ENCODE peak calls at places on chromosomes 3 and 15, in five cellular contexts. V is RWPE1, J is A549, D is WERI-Rb-1, H is glutamatergic neuron. B is an unnamed sample.

GRCh38 chr15:76682833-76683232 is 222.3 kb downstream of the SCAPER start:
- DNase-seq in J (no peak), D (no peak), V (no peak), H (no peak), B (no peak)

GRCh38 chr3:144294659-144295538 is 323.3 kb downstream of the DIPK2A start:
- DNase-seq in V (no peak), J (no peak), D (no peak), H (no peak), B (no peak)

GRCh38 chr3:165404357-165405042 is 208.3 kb upstream of the SLITRK3 start:
- DNase-seq in D (no peak), H (no peak), V (no peak), J (peak; percentile 10), B (no peak)

GRCh38 chr3:117479095-117479494 is 769.5 kb downstream of the TUSC7 start:
- DNase-seq in V (no peak), J (no peak), H (no peak), D (no peak), B (no peak)

GRCh38 chr3:134652886-134653630 is 2.2 kb upstream of the KY start:
- DNase-seq in J (no peak), D (no peak), H (no peak), V (no peak), B (no peak)

GRCh38 chr3:13217736-13218540 is 144.7 kb upstream of the IQSEC1 start:
- DNase-seq in J (peak; percentile 66), H (no peak), D (no peak), V (peak; percentile 81), B (no peak)

GRCh38 chr15:58154769-58155168 is 16.6 kb downstream of the AQP9 start:
- DNase-seq in V (no peak), D (no peak), H (no peak), J (no peak), B (no peak)

GRCh38 chr3:194051554-194052175 is 84.3 kb upstream of the HES1 start:
- DNase-seq in D (no peak), H (no peak), J (no peak), V (no peak), B (no peak)

GRCh38 chr15:78225783-78226541 is 8.4 kb downstream of the ACSBG1 start:
- DNase-seq in H (no peak), D (no peak), J (no peak), V (no peak), B (no peak)

GRCh38 chr3:181615666-181616065 is 96.1 kb upstream of the SOX2 start:
- DNase-seq in H (no peak), J (no peak), V (no peak), D (no peak), B (no peak)

DNA sequence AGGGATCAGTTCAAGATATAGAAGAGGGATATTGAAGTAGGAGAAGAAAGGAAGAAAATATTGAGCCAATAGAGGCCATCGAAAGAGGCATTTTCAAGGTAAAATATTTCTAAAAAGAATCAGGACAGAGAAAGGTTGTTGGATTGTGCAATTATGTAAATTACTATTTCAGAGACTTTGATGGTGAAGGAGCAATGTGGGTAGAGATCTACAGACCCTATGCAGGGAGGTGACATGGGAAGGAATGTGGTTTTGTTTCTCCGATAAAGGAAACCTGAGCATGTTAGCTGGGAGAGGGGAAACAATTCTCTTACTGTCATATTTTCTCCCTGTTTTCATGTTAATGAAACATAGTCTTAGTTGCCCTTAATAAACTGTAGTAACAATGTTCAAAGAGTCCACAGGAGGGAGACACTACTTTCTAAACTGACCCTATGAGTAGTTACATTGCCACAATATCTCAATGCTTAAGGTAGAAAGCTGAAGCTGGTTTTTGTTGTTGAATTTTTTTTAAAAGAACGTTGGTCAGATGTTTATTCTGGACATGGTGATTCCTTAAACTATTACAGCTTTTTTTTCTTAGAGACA is 133.3 kb downstream of the GRM7 start:
- DNase-seq in H (no peak), D (no peak), J (peak; percentile 3), V (no peak), B (no peak)
- TF ChIP-seq CTCF in H (peak; percentile 38), D (peak; percentile 20), J (no peak), V (no peak), B (peak; percentile 14)

GRCh38 chr3:170220871-170221270 is 1.4 kb upstream of the PRKCI start:
- DNase-seq in V (no peak), H (no peak), J (no peak), D (no peak), B (no peak)
- TF ChIP-seq CTCF in V (no peak), H (no peak), J (no peak), D (no peak), B (no peak)

DNA sequence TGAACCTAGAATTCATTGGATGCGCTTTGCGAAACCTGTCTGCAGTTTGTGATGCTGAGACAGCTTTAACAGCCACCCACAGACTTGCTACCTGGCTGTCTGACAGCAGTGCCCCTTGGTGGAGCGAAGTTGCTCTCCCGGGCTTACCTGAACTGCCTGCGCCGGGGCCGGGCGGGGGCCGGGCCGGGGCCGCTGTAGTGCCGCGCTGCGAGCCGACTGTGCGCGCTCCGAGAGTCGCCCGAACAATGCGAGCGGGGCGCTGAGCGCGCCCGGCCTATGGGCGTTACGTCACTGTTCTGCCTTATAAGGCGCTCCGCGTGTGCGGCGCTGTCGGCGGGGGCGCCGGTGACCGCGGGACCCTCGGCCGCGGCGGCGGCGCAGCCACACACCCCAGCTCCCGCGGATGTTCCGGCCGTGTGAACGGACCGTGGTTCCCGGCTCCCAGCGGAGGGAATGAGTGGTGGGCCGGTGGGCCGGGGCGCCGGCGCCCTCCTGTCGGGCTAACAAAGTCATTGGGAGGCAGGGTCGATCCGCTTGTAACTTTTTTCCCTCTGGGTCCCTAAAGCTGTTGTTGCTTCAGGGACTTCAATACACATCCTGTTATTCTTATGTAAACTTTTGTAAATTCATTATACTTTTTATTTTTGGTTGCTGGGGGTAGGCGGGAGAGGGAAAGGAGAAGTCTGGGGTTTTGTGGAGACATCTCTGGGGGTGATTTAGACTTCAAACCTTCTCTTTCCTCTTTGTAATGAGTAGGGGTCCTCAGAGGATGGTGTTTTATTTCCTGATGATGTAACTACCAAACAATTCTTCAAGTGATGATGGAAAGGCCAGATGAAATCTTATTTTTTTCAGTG is 58.5 kb downstream of the CMSS1 start:
- DNase-seq in D (peak; percentile 82), V (peak; percentile 61), J (peak; percentile 36), H (peak; percentile 79), B (peak; percentile 85)
- TF ChIP-seq CTCF in D (no peak), V (no peak), J (no peak), H (no peak), B (no peak)

DNA sequence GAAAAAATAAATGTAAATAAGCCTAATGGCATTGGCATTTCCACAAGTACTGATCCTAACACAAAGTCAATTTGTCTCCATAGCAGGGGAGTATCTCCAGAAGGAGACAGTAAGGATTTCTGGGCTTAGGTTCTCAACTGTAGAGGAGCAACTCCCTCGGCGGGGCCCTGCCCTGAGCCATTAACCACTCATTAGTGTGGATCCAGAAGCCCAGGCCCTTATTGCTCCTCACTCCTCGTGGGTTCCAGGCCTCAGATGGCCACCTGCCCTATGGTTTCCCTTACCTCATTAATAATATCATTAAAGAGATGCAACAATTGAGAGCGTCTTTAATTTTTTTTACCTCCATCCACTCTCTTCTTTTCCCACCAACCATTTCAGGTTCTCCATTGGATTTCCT is 85.3 kb upstream of the CLDN18 start:
- DNase-seq in J (no peak), V (no peak), H (no peak), D (no peak), B (no peak)
- TF ChIP-seq CTCF in J (no peak), V (no peak), H (no peak), D (no peak), B (no peak)

GRCh38 chr3:140974900-140975299 is 33.3 kb downstream of the SLC25A36 start:
- DNase-seq in V (no peak), D (no peak), J (no peak), H (no peak), B (no peak)

GRCh38 chr3:140972833-140973232 is 31.2 kb downstream of the SLC25A36 start:
- DNase-seq in V (peak; percentile 4), H (no peak), J (peak; percentile 19), D (no peak), B (no peak)
- TF ChIP-seq CTCF in V (peak; percentile 38), H (peak; percentile 17), J (peak; percentile 47), D (no peak), B (peak; percentile 12)

GRCh38 chr3:26118165-26118564 is 328.3 kb downstream of the OXSM start:
- DNase-seq in D (peak; percentile 18), J (no peak), H (no peak), V (no peak), B (no peak)

GRCh38 chr3:26108846-26109489 is 319.1 kb downstream of the OXSM start:
- DNase-seq in V (no peak), D (no peak), J (no peak), H (no peak), B (no peak)

DNA sequence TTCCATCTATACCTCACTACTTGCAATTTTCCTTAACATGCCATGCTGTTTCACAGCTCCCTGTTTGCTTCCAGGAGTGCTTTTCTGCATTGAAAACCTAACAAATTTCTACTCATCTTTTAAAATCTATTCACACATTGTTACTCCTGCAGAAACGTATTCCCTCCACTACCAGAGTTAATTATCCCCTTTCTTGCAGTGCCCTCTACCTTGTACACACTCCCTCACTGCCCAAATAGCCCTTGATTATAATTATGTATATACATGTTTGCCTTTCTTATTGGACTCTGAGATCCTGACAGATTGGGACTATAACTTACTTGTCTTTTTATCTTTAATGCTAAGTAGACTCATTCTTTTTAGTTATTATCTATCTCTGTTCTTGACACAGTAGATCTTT is 325.0 kb downstream of the OXSM start:
- DNase-seq in H (no peak), D (no peak), J (no peak), V (no peak), B (no peak)
- TF ChIP-seq CTCF in H (no peak), D (no peak), J (no peak), V (no peak), B (no peak)

DNA sequence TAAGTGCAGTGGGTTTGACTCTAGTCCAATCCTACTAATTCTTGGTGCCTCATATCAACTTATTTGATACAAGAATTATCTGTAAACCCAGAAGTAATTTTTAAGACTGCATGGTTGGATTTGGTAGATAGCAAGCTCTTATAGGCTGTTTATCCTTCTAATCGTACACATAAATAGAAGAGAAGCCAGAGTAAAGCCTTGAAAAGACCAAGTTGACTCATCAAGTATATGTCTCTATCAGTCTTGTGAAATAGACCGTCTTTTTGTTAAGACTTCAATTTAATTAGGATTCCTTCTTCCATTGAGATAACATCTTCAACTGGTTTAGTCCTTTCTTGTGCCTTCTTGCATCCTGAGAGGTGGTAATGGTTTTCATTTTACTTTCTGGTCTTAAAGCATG is 265.5 kb upstream of the CDIN1 start:
- DNase-seq in V (no peak), H (no peak), D (no peak), J (no peak), B (no peak)
- TF ChIP-seq CTCF in V (no peak), H (no peak), D (no peak), J (no peak), B (no peak)

B was measured in nephron progenitor cell.